ENCODE peak calls at places on chromosomes 16 and 17, in five cellular contexts. One of them, this sample, is unnamed.

GRCh38 chr17:17191961-17192381 is 14.2 kb downstream of the PLD6 start:
- DNase-seq in H1: no peak
- DNase-seq in HepG2: no peak
- DNase-seq in GM12878: no peak
- DNase-seq in NT2/D1: peak
- DNase-seq in this sample: no peak

GRCh38 chr16:28326881-28327610 is 34.7 kb downstream of the SBK1 start:
- DNase-seq in H1: no peak
- DNase-seq in HepG2: peak
- DNase-seq in GM12878: no peak
- DNase-seq in NT2/D1: peak
- DNase-seq in this sample: peak

GRCh38 chr17:37830151-37830993 is 85.5 kb upstream of the HNF1B start:
- DNase-seq in H1: no peak
- DNase-seq in HepG2: peak
- DNase-seq in GM12878: peak
- DNase-seq in NT2/D1: no peak
- DNase-seq in this sample: no peak

GRCh38 chr17:7858487-7858832 is 657 bp downstream of the CYB5D1 start:
- DNase-seq in H1: no peak
- DNase-seq in HepG2: peak
- DNase-seq in GM12878: no peak
- DNase-seq in NT2/D1: no peak
- DNase-seq in this sample: peak

GRCh38 chr17:72244942-72245341 is 124.1 kb downstream of the SOX9 start:
- DNase-seq in H1: no peak
- DNase-seq in HepG2: no peak
- DNase-seq in GM12878: no peak
- DNase-seq in NT2/D1: no peak
- DNase-seq in this sample: no peak

GRCh38 chr17:50871369-50871768 is 5.2 kb upstream of the TOB1 start:
- DNase-seq in H1: no peak
- DNase-seq in HepG2: no peak
- DNase-seq in GM12878: no peak
- DNase-seq in NT2/D1: no peak
- DNase-seq in this sample: no peak

GRCh38 chr16:11100239-11100750 is 155.7 kb downstream of the SOCS1 start:
- DNase-seq in H1: peak
- DNase-seq in HepG2: no peak
- DNase-seq in GM12878: peak
- DNase-seq in NT2/D1: peak
- DNase-seq in this sample: peak

GRCh38 chr16:31455601-31456314 is 3.5 kb upstream of the ARMC5 start:
- DNase-seq in H1: no peak
- DNase-seq in HepG2: no peak
- DNase-seq in GM12878: no peak
- DNase-seq in NT2/D1: no peak
- DNase-seq in this sample: no peak

GRCh38 chr17:38538906-38539305 is 66.8 kb downstream of the SRCIN1 start:
- DNase-seq in H1: no peak
- DNase-seq in HepG2: no peak
- DNase-seq in GM12878: no peak
- DNase-seq in NT2/D1: no peak
- DNase-seq in this sample: no peak

GRCh38 chr17:7177210-7177953 is 1.8 kb downstream of the ASGR1 start:
- DNase-seq in H1: no peak
- DNase-seq in HepG2: peak
- DNase-seq in GM12878: no peak
- DNase-seq in NT2/D1: no peak
- DNase-seq in this sample: peak

GRCh38 chr16:3977376-3977775 is 96.9 kb upstream of the CREBBP start:
- DNase-seq in H1: no peak
- DNase-seq in HepG2: no peak
- DNase-seq in GM12878: no peak
- DNase-seq in NT2/D1: no peak
- DNase-seq in this sample: no peak

GRCh38 chr17:15498107-15498506 is 30.7 kb upstream of the CDRT4 start:
- DNase-seq in H1: no peak
- DNase-seq in HepG2: no peak
- DNase-seq in GM12878: no peak
- DNase-seq in NT2/D1: peak
- DNase-seq in this sample: peak

GRCh38 chr17:17682293-17682736 is 1.1 kb downstream of the RAI1 start:
- DNase-seq in H1: no peak
- DNase-seq in HepG2: no peak
- DNase-seq in GM12878: no peak
- DNase-seq in NT2/D1: no peak
- DNase-seq in this sample: no peak

GRCh38 chr17:79568661-79569060 is 42.2 kb downstream of the RBFOX3 start:
- DNase-seq in H1: no peak
- DNase-seq in HepG2: no peak
- DNase-seq in GM12878: no peak
- DNase-seq in NT2/D1: no peak
- DNase-seq in this sample: no peak

GRCh38 chr17:17792551-17793377 is 44.0 kb downstream of the SREBF1 start:
- DNase-seq in H1: no peak
- DNase-seq in HepG2: no peak
- DNase-seq in GM12878: no peak
- DNase-seq in NT2/D1: no peak
- DNase-seq in this sample: no peak

GRCh38 chr17:42554250-42555121 is 1.8 kb downstream of the HSD17B1 start:
- DNase-seq in H1: no peak
- DNase-seq in HepG2: peak
- DNase-seq in GM12878: no peak
- DNase-seq in NT2/D1: no peak
- DNase-seq in this sample: peak

GRCh38 chr17:16969931-16970906 is 1.7 kb downstream of the TNFRSF13B start:
- DNase-seq in H1: no peak
- DNase-seq in HepG2: no peak
- DNase-seq in GM12878: no peak
- DNase-seq in NT2/D1: no peak
- DNase-seq in this sample: no peak

GRCh38 chr17:79657036-79657435 is 46.2 kb upstream of the RBFOX3 start:
- DNase-seq in H1: no peak
- DNase-seq in HepG2: no peak
- DNase-seq in GM12878: no peak
- DNase-seq in NT2/D1: no peak
- DNase-seq in this sample: no peak

GRCh38 chr17:58822148-58823050 is 66.7 kb downstream of the PPM1E start:
- DNase-seq in H1: no peak
- DNase-seq in HepG2: no peak
- DNase-seq in GM12878: no peak
- DNase-seq in NT2/D1: no peak
- DNase-seq in this sample: no peak

GRCh38 chr16:57003439-57004386 is 14.4 kb downstream of the NLRC5 start:
- DNase-seq in H1: no peak
- DNase-seq in HepG2: no peak
- DNase-seq in GM12878: no peak
- DNase-seq in NT2/D1: no peak
- DNase-seq in this sample: no peak

GRCh38 chr17:47742319-47743181 is 9.5 kb downstream of the TBX21 start:
- DNase-seq in H1: no peak
- DNase-seq in HepG2: peak
- DNase-seq in GM12878: no peak
- DNase-seq in NT2/D1: peak
- DNase-seq in this sample: peak

GRCh38 chr17:185445-186138 is 4.1 kb upstream of the DOC2B start:
- DNase-seq in H1: no peak
- DNase-seq in HepG2: no peak
- DNase-seq in GM12878: no peak
- DNase-seq in NT2/D1: no peak
- DNase-seq in this sample: no peak

GRCh38 chr17:57955183-57955952 is at the start of gene CUEDC1:
- DNase-seq in H1: no peak
- DNase-seq in HepG2: no peak
- DNase-seq in GM12878: no peak
- DNase-seq in NT2/D1: no peak
- DNase-seq in this sample: peak

GRCh38 chr17:30720013-30720471 is 104.5 kb downstream of the CRLF3 start:
- DNase-seq in H1: no peak
- DNase-seq in HepG2: no peak
- DNase-seq in GM12878: no peak
- DNase-seq in NT2/D1: no peak
- DNase-seq in this sample: no peak

GRCh38 chr17:43790311-43790940 is 10.2 kb downstream of the CFAP97D1 start:
- DNase-seq in H1: no peak
- DNase-seq in HepG2: peak
- DNase-seq in GM12878: no peak
- DNase-seq in NT2/D1: no peak
- DNase-seq in this sample: no peak

GRCh38 chr16:70576431-70577255 is 53.0 kb downstream of the SF3B3 start:
- DNase-seq in H1: no peak
- DNase-seq in HepG2: peak
- DNase-seq in GM12878: peak
- DNase-seq in NT2/D1: no peak
- DNase-seq in this sample: no peak

GRCh38 chr17:30236807-30237206 is 1.3 kb upstream of the SLC6A4 start:
- DNase-seq in H1: peak
- DNase-seq in HepG2: peak
- DNase-seq in GM12878: no peak
- DNase-seq in NT2/D1: no peak
- DNase-seq in this sample: no peak

DNA sequence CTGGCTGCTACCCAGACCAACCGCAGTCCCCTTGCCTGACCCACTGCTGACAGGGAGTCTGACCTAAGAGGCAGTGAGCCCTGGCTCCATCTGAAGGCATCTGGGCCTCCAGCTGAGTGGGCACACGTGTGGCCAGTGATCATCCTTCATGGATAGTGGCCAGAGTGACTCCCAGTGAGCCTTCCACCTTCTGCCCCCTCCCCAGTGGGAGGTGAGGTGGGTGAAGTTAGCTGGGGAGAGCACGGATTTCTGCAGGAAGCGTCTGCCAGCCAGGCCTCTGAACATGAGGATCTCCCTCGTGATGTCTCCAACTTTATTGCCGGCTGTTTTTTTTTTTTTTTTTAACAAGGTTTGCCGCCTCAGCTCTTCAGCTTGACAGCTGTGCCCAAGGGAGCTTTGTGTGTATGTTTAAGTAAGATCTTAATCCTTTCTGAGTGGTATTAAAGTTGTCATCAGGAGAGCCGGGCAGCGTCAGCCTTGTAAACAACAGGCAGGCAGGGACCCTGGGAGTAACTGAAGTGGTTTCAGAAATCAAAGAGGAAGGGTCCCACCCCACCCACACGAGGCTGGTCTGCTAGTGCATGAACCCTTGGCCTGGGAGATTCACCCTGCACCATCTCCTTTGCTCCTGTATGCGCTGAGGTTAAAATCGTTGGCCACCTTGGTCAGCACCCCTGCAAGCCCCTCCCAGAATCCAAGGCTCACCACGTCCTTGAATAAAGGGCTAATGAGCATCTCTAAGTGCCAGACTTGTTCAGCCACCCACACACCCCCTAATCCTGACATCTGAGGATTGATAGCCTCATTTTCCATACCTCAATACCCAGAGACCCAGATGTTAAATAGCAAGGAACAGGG is 33.3 kb downstream of the RHBDL3 start:
- DNase-seq in H1: no peak
- DNase-seq in HepG2: no peak
- DNase-seq in GM12878: no peak
- DNase-seq in NT2/D1: no peak
- DNase-seq in this sample: peak
- TF ChIP-seq SUZ12 in H1: no peak
- TF ChIP-seq SUZ12 in HepG2: no peak
- TF ChIP-seq SUZ12 in GM12878: no peak
- TF ChIP-seq SUZ12 in NT2/D1: no peak
- TF ChIP-seq SUZ12 in this sample: no peak

DNA sequence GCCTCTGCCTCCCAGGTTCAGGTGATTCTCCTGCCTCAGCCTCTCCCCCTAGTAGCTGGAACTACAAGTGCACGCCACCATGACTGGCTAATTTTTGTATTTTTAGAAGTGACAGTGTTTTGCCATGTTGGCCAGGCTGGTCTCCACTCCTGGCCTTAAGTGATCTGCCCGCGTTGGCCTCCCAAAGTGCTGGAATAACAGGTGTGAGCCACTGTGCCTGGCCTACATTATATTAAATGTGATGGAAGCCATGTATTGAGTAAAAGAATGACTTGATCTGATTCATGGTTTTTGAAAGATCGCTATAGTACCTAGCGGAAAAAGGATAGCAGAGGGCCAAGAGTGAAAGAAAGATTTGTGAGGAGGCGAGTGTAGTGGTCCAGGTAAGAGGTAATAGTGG is 2.7 kb upstream of the PPM1D start:
- DNase-seq in H1: no peak
- DNase-seq in HepG2: no peak
- DNase-seq in GM12878: no peak
- DNase-seq in NT2/D1: no peak
- DNase-seq in this sample: no peak
- TF ChIP-seq SUZ12 in H1: no peak
- TF ChIP-seq SUZ12 in HepG2: no peak
- TF ChIP-seq SUZ12 in GM12878: no peak
- TF ChIP-seq SUZ12 in NT2/D1: no peak
- TF ChIP-seq SUZ12 in this sample: no peak

DNA sequence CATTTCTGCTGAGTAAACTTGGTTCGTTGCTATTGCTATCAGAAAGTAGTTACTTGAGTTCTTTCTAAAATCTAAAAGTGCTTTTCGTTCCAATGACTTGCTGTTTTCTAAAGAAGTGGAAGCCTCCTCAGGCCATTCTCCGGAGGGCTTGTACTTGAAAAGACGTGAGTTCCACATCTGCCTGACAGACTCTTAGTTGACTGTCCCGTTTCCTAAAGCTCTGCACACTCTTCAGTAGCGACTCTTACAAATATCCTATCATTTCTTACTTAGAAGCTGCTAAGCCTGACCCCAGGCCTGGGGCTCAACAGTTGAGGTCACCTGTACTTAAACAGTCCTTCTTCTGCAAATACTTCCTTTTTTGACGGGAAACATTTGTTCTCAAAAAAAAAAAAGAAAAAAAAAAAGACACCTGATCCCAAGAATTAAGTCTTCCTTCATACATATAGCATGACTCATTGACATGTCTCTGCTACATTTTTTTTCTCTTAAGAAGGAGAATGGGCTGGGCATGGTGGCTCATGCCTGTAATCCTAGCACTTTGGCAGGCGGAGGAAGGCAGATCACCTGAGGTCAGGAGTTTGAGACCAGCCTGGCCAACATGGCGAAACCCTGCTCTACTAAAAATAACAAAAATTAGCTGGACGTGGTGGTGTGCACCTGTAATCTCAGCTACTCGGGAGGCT is 61.5 kb downstream of the DHRS7C start:
- DNase-seq in H1: no peak
- DNase-seq in HepG2: no peak
- DNase-seq in GM12878: no peak
- DNase-seq in NT2/D1: no peak
- DNase-seq in this sample: no peak
- TF ChIP-seq SUZ12 in H1: no peak
- TF ChIP-seq SUZ12 in HepG2: no peak
- TF ChIP-seq SUZ12 in GM12878: no peak
- TF ChIP-seq SUZ12 in NT2/D1: no peak
- TF ChIP-seq SUZ12 in this sample: no peak

DNA sequence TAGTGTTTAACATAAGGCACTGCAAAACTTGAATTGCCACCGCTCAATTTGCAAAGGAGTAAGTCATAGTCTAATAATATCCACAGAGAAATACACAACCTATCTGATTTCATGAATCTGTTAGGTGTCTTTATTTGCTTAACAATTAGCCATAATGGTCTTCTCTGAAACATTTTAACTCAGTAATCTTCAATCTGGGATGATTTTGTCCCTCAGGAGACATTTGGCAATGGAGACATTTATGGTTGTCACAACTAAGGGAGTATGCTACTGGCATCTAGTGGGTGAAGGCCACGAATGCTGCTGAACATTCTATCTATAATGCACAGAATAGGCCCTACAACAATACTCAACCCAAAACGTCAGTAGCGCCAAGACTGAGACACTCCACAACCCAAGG is 4.3 kb downstream of the UBE2G1 start:
- DNase-seq in H1: no peak
- DNase-seq in HepG2: no peak
- DNase-seq in GM12878: no peak
- DNase-seq in NT2/D1: no peak
- DNase-seq in this sample: no peak
- TF ChIP-seq SUZ12 in H1: no peak
- TF ChIP-seq SUZ12 in HepG2: no peak
- TF ChIP-seq SUZ12 in GM12878: no peak
- TF ChIP-seq SUZ12 in NT2/D1: no peak
- TF ChIP-seq SUZ12 in this sample: no peak